ENCODE peak calls at places on chromosomes 6 and 20, in seven cellular contexts. J, G, H, P, B, E and K are unnamed samples.

GRCh38 chr6:113011389-113011788 is 664.3 kb downstream of the RFPL4B start:
- DNase-seq in H (no peak), J (no peak), G (no peak), B (no peak), E (no peak), P (no peak), K (no peak)

GRCh38 chr6:2351807-2352431 is 106.5 kb upstream of the GMDS start:
- DNase-seq in G (no peak), J (no peak), B (no peak), H (no peak), E (no peak), P (no peak), K (no peak)

GRCh38 chr20:62824476-62825287 is 7.8 kb downstream of the COL9A3 start:
- DNase-seq in P (no peak), G (peak), E (no peak), H (peak), J (peak), B (no peak), K (peak)

GRCh38 chr20:46308258-46309157 is at the start of gene CDH22:
- DNase-seq in J (peak), P (peak), B (no peak), E (no peak), G (no peak), H (peak), K (peak)

GRCh38 chr6:73923899-73924485 is 228.0 kb downstream of the CD109 start:
- DNase-seq in J (no peak), B (no peak), P (no peak), H (no peak), E (no peak), G (peak), K (no peak)

GRCh38 chr6:144331610-144332009 is 46.5 kb downstream of the UTRN start:
- DNase-seq in G (no peak), B (no peak), J (no peak), P (no peak), H (no peak), E (no peak), K (no peak)

GRCh38 chr20:41032243-41032642 is 3.6 kb downstream of the TOP1 start:
- DNase-seq in G (no peak), H (no peak), J (no peak), B (no peak), E (no peak), P (no peak), K (no peak)

GRCh38 chr20:38724603-38725457 is 544 bp downstream of the SLC32A1 start:
- DNase-seq in H (no peak), B (no peak), J (no peak), G (no peak), P (no peak), E (no peak), K (no peak)

GRCh38 chr6:51049983-51050877 is 231.6 kb downstream of the TFAP2B start:
- DNase-seq in P (no peak), H (no peak), G (no peak), J (no peak), B (no peak), E (no peak), K (no peak)

GRCh38 chr6:14921170-14921569 is 324.7 kb upstream of the JARID2 start:
- DNase-seq in B (no peak), G (peak), P (no peak), J (no peak), E (no peak), H (peak), K (peak)

GRCh38 chr20:16444056-16444777 is 129.0 kb downstream of the KIF16B start:
- DNase-seq in H (no peak), E (no peak), P (no peak), J (no peak), G (no peak), B (no peak), K (no peak)

GRCh38 chr6:31897612-31898199 is at the start of gene EHMT2:
- DNase-seq in B (peak), P (peak), G (peak), H (peak), J (peak), E (peak), K (peak)

GRCh38 chr6:43671801-43672690 is 15.5 kb downstream of the MRPS18A start:
- DNase-seq in P (no peak), J (peak), B (no peak), G (no peak), H (peak), E (peak), K (no peak)
- TF ChIP-seq POLR2AphosphoS5 in P (no peak), J (peak), B (no peak), G (no peak), H (no peak), E (no peak), K (no peak)

DNA sequence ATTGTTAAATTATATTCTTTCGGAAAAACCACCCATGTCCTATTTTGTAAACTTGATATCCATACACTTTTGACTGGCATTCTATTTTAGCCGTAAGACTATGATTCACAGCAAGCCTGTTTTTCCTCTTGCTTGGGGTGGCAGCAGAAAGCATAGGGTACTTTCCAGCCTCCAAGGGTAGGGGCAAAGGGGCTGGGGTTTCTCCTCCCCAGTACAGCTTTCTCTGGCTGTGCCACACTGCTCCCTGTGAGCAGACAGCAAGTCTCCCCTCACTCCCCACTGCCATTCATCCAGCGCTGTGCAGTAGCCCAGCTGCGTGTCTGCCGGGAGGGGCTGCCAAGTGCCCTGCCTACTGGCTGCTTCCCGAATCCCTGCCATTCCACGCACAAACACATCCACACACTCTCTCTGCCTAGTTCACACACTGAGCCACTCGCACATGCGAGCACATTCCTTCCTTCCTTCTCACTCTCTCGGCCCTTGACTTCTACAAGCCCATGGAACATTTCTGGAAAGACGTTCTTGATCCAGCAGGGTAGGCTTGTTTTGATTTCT is 2.1 kb upstream of the ESR1 start:
- DNase-seq in G (no peak), E (peak), P (no peak), B (no peak), H (no peak), J (no peak), K (no peak)
- H3K27ac ChIP-seq in G (no peak), E (peak), P (no peak), B (peak), H (no peak), J (no peak), K (no peak)

DNA sequence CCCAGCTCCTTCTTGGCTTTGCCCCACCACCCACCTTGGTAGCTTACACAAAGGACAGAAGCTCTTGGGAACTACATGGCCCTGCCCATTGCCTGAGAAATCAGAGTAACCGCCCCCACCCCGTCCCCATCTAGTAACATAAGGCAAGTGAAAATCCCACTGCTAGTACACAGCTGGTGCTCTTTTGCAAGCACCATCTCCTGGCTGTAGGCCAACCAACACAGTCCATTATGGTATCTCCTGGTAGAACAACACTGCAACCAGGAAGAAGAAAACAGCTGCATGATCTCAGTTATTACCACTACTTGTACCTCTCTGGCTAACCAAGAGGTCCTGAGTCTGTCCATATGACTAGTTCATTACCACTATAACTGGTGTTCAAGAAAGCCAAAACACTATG is 841.1 kb upstream of the MANEA start:
- DNase-seq in G (no peak), P (no peak), H (no peak), B (no peak), E (no peak), J (no peak), K (no peak)
- TF ChIP-seq POLR2AphosphoS5 in G (no peak), P (no peak), H (no peak), B (no peak), E (no peak), J (no peak), K (no peak)

GRCh38 chr20:44526129-44526528 is 4.3 kb upstream of the SERINC3 start:
- DNase-seq in B (no peak), E (no peak), G (peak), J (peak), P (peak), H (no peak), K (no peak)
- H3K27ac ChIP-seq in B (no peak), E (no peak), G (no peak), J (no peak), P (no peak), H (no peak), K (no peak)

GRCh38 chr6:143248359-143248758 is 187.7 kb downstream of the AIG1 start:
- DNase-seq in G (no peak), E (no peak), H (no peak), J (no peak), B (no peak), P (no peak), K (no peak)
- TF ChIP-seq POLR2AphosphoS5 in G (no peak), E (no peak), H (no peak), J (no peak), B (no peak), P (no peak), K (no peak)

GRCh38 chr20:53922901-53923314 is 147.5 kb downstream of the BCAS1 start:
- DNase-seq in B (peak), G (no peak), P (no peak), J (no peak), H (no peak), E (no peak), K (peak)

GRCh38 chr20:53920647-53921245 is 149.6 kb downstream of the BCAS1 start:
- DNase-seq in B (peak), G (no peak), P (no peak), E (no peak), J (no peak), H (no peak), K (no peak)

GRCh38 chr20:53923745-53924369 is 146.5 kb downstream of the BCAS1 start:
- DNase-seq in E (no peak), J (no peak), P (no peak), G (no peak), B (peak), H (no peak), K (no peak)

GRCh38 chr20:53919886-53920285 is 150.5 kb downstream of the BCAS1 start:
- DNase-seq in G (no peak), H (no peak), J (no peak), E (no peak), P (no peak), B (peak), K (no peak)

GRCh38 chr20:53921443-53921973 is 148.9 kb downstream of the BCAS1 start:
- DNase-seq in H (no peak), G (no peak), P (no peak), J (no peak), E (no peak), B (peak), K (no peak)
- H3K27ac ChIP-seq in H (no peak), G (no peak), P (no peak), J (no peak), E (no peak), B (no peak), K (peak)